ENCODE peak calls at places on chromosomes 11 and 22, in six cellular contexts. One of them, this sample, is unnamed.

GRCh38 chr11:46604796-46605195 is 11.0 kb upstream of the AMBRA1 start:
- DNase-seq in mucosa of descending colon: no peak
- DNase-seq in AG04450: no peak
- DNase-seq in BE2C: no peak
- DNase-seq in CD8-positive, alpha-beta T cell: no peak
- DNase-seq in neural progenitor cell: no peak
- DNase-seq in this sample: no peak

GRCh38 chr22:40310081-40310770 is 36.1 kb upstream of the ADSL start:
- DNase-seq in neural progenitor cell: no peak
- DNase-seq in AG04450: peak
- DNase-seq in BE2C: no peak
- DNase-seq in CD8-positive, alpha-beta T cell: no peak
- DNase-seq in mucosa of descending colon: no peak
- DNase-seq in this sample: no peak

GRCh38 chr11:96284917-96285316 is 58.1 kb downstream of the MAML2 start:
- DNase-seq in CD8-positive, alpha-beta T cell: no peak
- DNase-seq in BE2C: no peak
- DNase-seq in neural progenitor cell: no peak
- DNase-seq in AG04450: no peak
- DNase-seq in mucosa of descending colon: no peak
- DNase-seq in this sample: no peak

GRCh38 chr11:112958670-112959069 is 2.5 kb upstream of the NCAM1 start:
- DNase-seq in AG04450: no peak
- DNase-seq in CD8-positive, alpha-beta T cell: no peak
- DNase-seq in BE2C: no peak
- DNase-seq in mucosa of descending colon: no peak
- DNase-seq in neural progenitor cell: no peak
- DNase-seq in this sample: no peak

GRCh38 chr11:3128356-3129180 is 36.5 kb downstream of the OSBPL5 start:
- DNase-seq in neural progenitor cell: no peak
- DNase-seq in BE2C: peak
- DNase-seq in CD8-positive, alpha-beta T cell: no peak
- DNase-seq in AG04450: no peak
- DNase-seq in mucosa of descending colon: peak
- DNase-seq in this sample: no peak

GRCh38 chr11:37502202-37502601 is 904.2 kb upstream of the RAG2 start:
- DNase-seq in AG04450: no peak
- DNase-seq in neural progenitor cell: no peak
- DNase-seq in CD8-positive, alpha-beta T cell: no peak
- DNase-seq in BE2C: no peak
- DNase-seq in mucosa of descending colon: no peak
- DNase-seq in this sample: no peak

GRCh38 chr11:10304495-10305261 is at the start of gene ADM:
- DNase-seq in neural progenitor cell: peak
- DNase-seq in BE2C: peak
- DNase-seq in AG04450: peak
- DNase-seq in mucosa of descending colon: peak
- DNase-seq in CD8-positive, alpha-beta T cell: peak
- DNase-seq in this sample: peak

GRCh38 chr22:28154856-28155255 is 235.8 kb upstream of the PITPNB start:
- DNase-seq in AG04450: peak
- DNase-seq in mucosa of descending colon: no peak
- DNase-seq in CD8-positive, alpha-beta T cell: no peak
- DNase-seq in BE2C: no peak
- DNase-seq in neural progenitor cell: no peak
- DNase-seq in this sample: no peak

GRCh38 chr11:35487532-35488078 is 37.8 kb downstream of the PAMR1 start:
- DNase-seq in mucosa of descending colon: no peak
- DNase-seq in AG04450: no peak
- DNase-seq in CD8-positive, alpha-beta T cell: no peak
- DNase-seq in BE2C: peak
- DNase-seq in neural progenitor cell: peak
- DNase-seq in this sample: no peak

GRCh38 chr22:36257948-36258674 is 5.2 kb downstream of the APOL1 start:
- DNase-seq in neural progenitor cell: no peak
- DNase-seq in AG04450: no peak
- DNase-seq in mucosa of descending colon: no peak
- DNase-seq in CD8-positive, alpha-beta T cell: no peak
- DNase-seq in BE2C: no peak
- DNase-seq in this sample: no peak

GRCh38 chr11:7321708-7322448 is 70.2 kb downstream of the SYT9 start:
- DNase-seq in CD8-positive, alpha-beta T cell: no peak
- DNase-seq in AG04450: no peak
- DNase-seq in neural progenitor cell: no peak
- DNase-seq in mucosa of descending colon: no peak
- DNase-seq in BE2C: no peak
- DNase-seq in this sample: no peak

GRCh38 chr22:46617250-46618103 is 2.7 kb upstream of the GRAMD4 start:
- DNase-seq in neural progenitor cell: no peak
- DNase-seq in BE2C: no peak
- DNase-seq in mucosa of descending colon: no peak
- DNase-seq in AG04450: no peak
- DNase-seq in CD8-positive, alpha-beta T cell: peak
- DNase-seq in this sample: no peak

GRCh38 chr22:43642319-43642718 is 169.8 kb downstream of the EFCAB6 start:
- DNase-seq in AG04450: no peak
- DNase-seq in mucosa of descending colon: no peak
- DNase-seq in CD8-positive, alpha-beta T cell: no peak
- DNase-seq in neural progenitor cell: no peak
- DNase-seq in BE2C: no peak
- DNase-seq in this sample: no peak

GRCh38 chr22:37288521-37288920 is 6.2 kb downstream of the CYTH4 start:
- DNase-seq in CD8-positive, alpha-beta T cell: no peak
- DNase-seq in neural progenitor cell: no peak
- DNase-seq in mucosa of descending colon: no peak
- DNase-seq in AG04450: no peak
- DNase-seq in BE2C: no peak
- DNase-seq in this sample: no peak

GRCh38 chr22:20312396-20313191 is 7.3 kb downstream of the DGCR6L start:
- DNase-seq in AG04450: no peak
- DNase-seq in BE2C: no peak
- DNase-seq in CD8-positive, alpha-beta T cell: no peak
- DNase-seq in neural progenitor cell: peak
- DNase-seq in mucosa of descending colon: peak
- DNase-seq in this sample: peak

GRCh38 chr11:91926967-91927366 is 297.7 kb upstream of the FAT3 start:
- DNase-seq in CD8-positive, alpha-beta T cell: no peak
- DNase-seq in mucosa of descending colon: peak
- DNase-seq in BE2C: peak
- DNase-seq in AG04450: no peak
- DNase-seq in neural progenitor cell: no peak
- DNase-seq in this sample: no peak

GRCh38 chr11:84522331-84522730 is 1104.8 kb downstream of the DLG2 start:
- DNase-seq in BE2C: no peak
- DNase-seq in AG04450: no peak
- DNase-seq in CD8-positive, alpha-beta T cell: no peak
- DNase-seq in neural progenitor cell: no peak
- DNase-seq in mucosa of descending colon: no peak
- DNase-seq in this sample: no peak

GRCh38 chr11:87754685-87755084 is 420.6 kb downstream of the RAB38 start:
- DNase-seq in CD8-positive, alpha-beta T cell: no peak
- DNase-seq in mucosa of descending colon: no peak
- DNase-seq in AG04450: no peak
- DNase-seq in BE2C: no peak
- DNase-seq in neural progenitor cell: no peak
- DNase-seq in this sample: no peak

GRCh38 chr11:68855205-68855978 is 13.7 kb upstream of the CPT1A start:
- DNase-seq in neural progenitor cell: peak
- DNase-seq in CD8-positive, alpha-beta T cell: no peak
- DNase-seq in mucosa of descending colon: peak
- DNase-seq in AG04450: no peak
- DNase-seq in BE2C: peak
- DNase-seq in this sample: no peak

GRCh38 chr11:50178732-50179131 is 146.1 kb downstream of the OR4C45 start:
- DNase-seq in mucosa of descending colon: no peak
- DNase-seq in AG04450: no peak
- DNase-seq in BE2C: no peak
- DNase-seq in neural progenitor cell: no peak
- DNase-seq in CD8-positive, alpha-beta T cell: no peak
- DNase-seq in this sample: no peak

GRCh38 chr11:50169634-50170033 is 137.0 kb downstream of the OR4C45 start:
- DNase-seq in neural progenitor cell: no peak
- DNase-seq in AG04450: no peak
- DNase-seq in mucosa of descending colon: no peak
- DNase-seq in BE2C: no peak
- DNase-seq in CD8-positive, alpha-beta T cell: no peak
- DNase-seq in this sample: no peak

GRCh38 chr11:50174975-50175374 is 142.3 kb downstream of the OR4C45 start:
- DNase-seq in mucosa of descending colon: no peak
- DNase-seq in AG04450: no peak
- DNase-seq in neural progenitor cell: no peak
- DNase-seq in CD8-positive, alpha-beta T cell: no peak
- DNase-seq in BE2C: no peak
- DNase-seq in this sample: no peak

GRCh38 chr11:50170115-50170514 is 137.4 kb downstream of the OR4C45 start:
- DNase-seq in neural progenitor cell: no peak
- DNase-seq in BE2C: no peak
- DNase-seq in mucosa of descending colon: peak
- DNase-seq in CD8-positive, alpha-beta T cell: no peak
- DNase-seq in AG04450: no peak
- DNase-seq in this sample: no peak

GRCh38 chr11:50174189-50174588 is 141.5 kb downstream of the OR4C45 start:
- DNase-seq in AG04450: no peak
- DNase-seq in CD8-positive, alpha-beta T cell: no peak
- DNase-seq in mucosa of descending colon: no peak
- DNase-seq in neural progenitor cell: no peak
- DNase-seq in BE2C: no peak
- DNase-seq in this sample: no peak
- TF ChIP-seq CTCF in AG04450: no peak
- TF ChIP-seq CTCF in CD8-positive, alpha-beta T cell: no peak
- TF ChIP-seq CTCF in mucosa of descending colon: no peak
- TF ChIP-seq CTCF in neural progenitor cell: no peak
- TF ChIP-seq CTCF in BE2C: no peak
- TF ChIP-seq CTCF in this sample: no peak

GRCh38 chr11:119728651-119729580 is at the start of gene NECTIN1:
- DNase-seq in CD8-positive, alpha-beta T cell: peak
- DNase-seq in BE2C: peak
- DNase-seq in neural progenitor cell: peak
- DNase-seq in mucosa of descending colon: peak
- DNase-seq in AG04450: peak
- DNase-seq in this sample: peak

GRCh38 chr11:119728226-119728626 is 774 bp downstream of the NECTIN1 start:
- DNase-seq in CD8-positive, alpha-beta T cell: no peak
- DNase-seq in neural progenitor cell: peak
- DNase-seq in BE2C: no peak
- DNase-seq in mucosa of descending colon: no peak
- DNase-seq in AG04450: no peak
- DNase-seq in this sample: no peak

GRCh38 chr11:119730789-119731386 is 1.9 kb upstream of the NECTIN1 start:
- DNase-seq in neural progenitor cell: no peak
- DNase-seq in AG04450: no peak
- DNase-seq in CD8-positive, alpha-beta T cell: no peak
- DNase-seq in BE2C: no peak
- DNase-seq in mucosa of descending colon: no peak
- DNase-seq in this sample: no peak

GRCh38 chr11:119730347-119730613 is 1.3 kb upstream of the NECTIN1 start:
- DNase-seq in mucosa of descending colon: no peak
- DNase-seq in BE2C: no peak
- DNase-seq in neural progenitor cell: no peak
- DNase-seq in CD8-positive, alpha-beta T cell: no peak
- DNase-seq in AG04450: no peak
- DNase-seq in this sample: no peak

GRCh38 chr11:119729581-119730346 is 764 bp upstream of the NECTIN1 start:
- DNase-seq in BE2C: peak
- DNase-seq in neural progenitor cell: peak
- DNase-seq in AG04450: peak
- DNase-seq in CD8-positive, alpha-beta T cell: no peak
- DNase-seq in mucosa of descending colon: peak
- DNase-seq in this sample: no peak
- TF ChIP-seq CTCF in BE2C: no peak
- TF ChIP-seq CTCF in neural progenitor cell: no peak
- TF ChIP-seq CTCF in AG04450: no peak
- TF ChIP-seq CTCF in CD8-positive, alpha-beta T cell: peak
- TF ChIP-seq CTCF in mucosa of descending colon: no peak
- TF ChIP-seq CTCF in this sample: peak

GRCh38 chr11:102318469-102318868 is 1.2 kb downstream of the BIRC3 start:
- DNase-seq in BE2C: no peak
- DNase-seq in CD8-positive, alpha-beta T cell: peak
- DNase-seq in neural progenitor cell: no peak
- DNase-seq in AG04450: no peak
- DNase-seq in mucosa of descending colon: no peak
- DNase-seq in this sample: no peak
- TF ChIP-seq CTCF in BE2C: no peak
- TF ChIP-seq CTCF in CD8-positive, alpha-beta T cell: no peak
- TF ChIP-seq CTCF in neural progenitor cell: no peak
- TF ChIP-seq CTCF in AG04450: no peak
- TF ChIP-seq CTCF in mucosa of descending colon: no peak
- TF ChIP-seq CTCF in this sample: no peak

GRCh38 chr22:16586991-16587390 is 5.6 kb downstream of the CCT8L2 start:
- DNase-seq in mucosa of descending colon: no peak
- DNase-seq in BE2C: no peak
- DNase-seq in neural progenitor cell: no peak
- DNase-seq in AG04450: no peak
- DNase-seq in CD8-positive, alpha-beta T cell: no peak
- DNase-seq in this sample: no peak

DNA sequence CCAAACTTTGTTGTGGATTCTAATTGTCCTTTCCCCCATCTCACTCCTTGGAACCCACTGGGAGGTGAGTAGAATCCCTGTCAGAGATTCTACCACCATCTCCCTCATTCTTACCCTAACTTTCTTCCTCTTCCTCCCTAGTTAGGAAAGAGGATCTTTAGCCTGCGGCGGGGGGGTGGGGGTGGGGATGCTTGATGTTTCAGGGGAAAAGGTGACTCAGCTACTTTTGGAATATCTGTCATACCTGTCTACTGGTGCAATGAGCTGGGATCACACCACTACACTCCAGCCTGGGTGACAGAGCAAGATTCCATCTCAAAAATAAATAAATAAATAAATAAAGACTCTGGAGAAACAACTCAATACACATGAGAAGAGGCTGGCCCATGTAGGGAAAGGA is 6.4 kb downstream of the CCT8L2 start:
- DNase-seq in neural progenitor cell: no peak
- DNase-seq in mucosa of descending colon: no peak
- DNase-seq in BE2C: no peak
- DNase-seq in CD8-positive, alpha-beta T cell: no peak
- DNase-seq in AG04450: no peak
- DNase-seq in this sample: no peak
- TF ChIP-seq CTCF in neural progenitor cell: no peak
- TF ChIP-seq CTCF in mucosa of descending colon: no peak
- TF ChIP-seq CTCF in BE2C: no peak
- TF ChIP-seq CTCF in CD8-positive, alpha-beta T cell: no peak
- TF ChIP-seq CTCF in AG04450: no peak
- TF ChIP-seq CTCF in this sample: no peak

GRCh38 chr11:21323617-21324016 is 654.2 kb downstream of the NELL1 start:
- DNase-seq in neural progenitor cell: peak
- DNase-seq in mucosa of descending colon: no peak
- DNase-seq in AG04450: no peak
- DNase-seq in BE2C: no peak
- DNase-seq in CD8-positive, alpha-beta T cell: no peak
- DNase-seq in this sample: no peak
- TF ChIP-seq CTCF in neural progenitor cell: peak
- TF ChIP-seq CTCF in mucosa of descending colon: no peak
- TF ChIP-seq CTCF in AG04450: no peak
- TF ChIP-seq CTCF in BE2C: no peak
- TF ChIP-seq CTCF in CD8-positive, alpha-beta T cell: no peak
- TF ChIP-seq CTCF in this sample: no peak

GRCh38 chr11:82718307-82718706 is 15.4 kb downstream of the FAM181B start:
- DNase-seq in BE2C: peak
- DNase-seq in neural progenitor cell: peak
- DNase-seq in AG04450: peak
- DNase-seq in CD8-positive, alpha-beta T cell: no peak
- DNase-seq in mucosa of descending colon: no peak
- DNase-seq in this sample: no peak
- TF ChIP-seq CTCF in BE2C: peak
- TF ChIP-seq CTCF in neural progenitor cell: peak
- TF ChIP-seq CTCF in AG04450: peak
- TF ChIP-seq CTCF in CD8-positive, alpha-beta T cell: peak
- TF ChIP-seq CTCF in mucosa of descending colon: peak
- TF ChIP-seq CTCF in this sample: no peak

GRCh38 chr11:132913295-132913694 is 619.0 kb downstream of the OPCML start:
- DNase-seq in CD8-positive, alpha-beta T cell: no peak
- DNase-seq in AG04450: no peak
- DNase-seq in neural progenitor cell: no peak
- DNase-seq in mucosa of descending colon: no peak
- DNase-seq in BE2C: no peak
- DNase-seq in this sample: no peak
- TF ChIP-seq CTCF in CD8-positive, alpha-beta T cell: no peak
- TF ChIP-seq CTCF in AG04450: no peak
- TF ChIP-seq CTCF in neural progenitor cell: no peak
- TF ChIP-seq CTCF in mucosa of descending colon: no peak
- TF ChIP-seq CTCF in BE2C: no peak
- TF ChIP-seq CTCF in this sample: no peak

This sample was measured in natural killer cell.